ENCODE peak calls at places on chromosomes 11 and 22, in eight cellular contexts. One of them, this sample, is unnamed.

GRCh38 chr11:1638344-1638743 is 8.8 kb downstream of the KRTAP5-5 start:
- DNase-seq in stimulated activated CD8-positive, alpha-beta memory T cell treated with anti-CD3 and anti-CD28 coated beads, Interleukin-2, amount 100 ng/mL, for 1 hour: no peak
- DNase-seq in M059J: no peak
- DNase-seq in NCI-H1930: no peak
- DNase-seq in adrenal gland: no peak
- DNase-seq in Right ventricle myocardium superior: no peak
- DNase-seq in occipital lobe: no peak
- DNase-seq in Caki2: no peak
- DNase-seq in this sample: no peak

GRCh38 chr22:25062378-25063095 is 110.0 kb downstream of the KIAA1671 start:
- DNase-seq in NCI-H1930: no peak
- DNase-seq in Right ventricle myocardium superior: no peak
- DNase-seq in occipital lobe: no peak
- DNase-seq in stimulated activated CD8-positive, alpha-beta memory T cell treated with anti-CD3 and anti-CD28 coated beads, Interleukin-2, amount 100 ng/mL, for 1 hour: peak
- DNase-seq in Caki2: no peak
- DNase-seq in M059J: no peak
- DNase-seq in adrenal gland: no peak
- DNase-seq in this sample: no peak

GRCh38 chr11:65415499-65416340 is 6.9 kb upstream of the NEAT1 start:
- DNase-seq in occipital lobe: no peak
- DNase-seq in Caki2: no peak
- DNase-seq in adrenal gland: no peak
- DNase-seq in M059J: no peak
- DNase-seq in Right ventricle myocardium superior: peak
- DNase-seq in NCI-H1930: no peak
- DNase-seq in stimulated activated CD8-positive, alpha-beta memory T cell treated with anti-CD3 and anti-CD28 coated beads, Interleukin-2, amount 100 ng/mL, for 1 hour: no peak
- DNase-seq in this sample: no peak

GRCh38 chr11:64568584-64569140 is 22.4 kb upstream of the SLC22A12 start:
- DNase-seq in Right ventricle myocardium superior: no peak
- DNase-seq in M059J: no peak
- DNase-seq in adrenal gland: no peak
- DNase-seq in NCI-H1930: no peak
- DNase-seq in Caki2: no peak
- DNase-seq in occipital lobe: no peak
- DNase-seq in stimulated activated CD8-positive, alpha-beta memory T cell treated with anti-CD3 and anti-CD28 coated beads, Interleukin-2, amount 100 ng/mL, for 1 hour: no peak
- DNase-seq in this sample: no peak

GRCh38 chr22:35437038-35437437 is 37.1 kb downstream of the MCM5 start:
- DNase-seq in adrenal gland: no peak
- DNase-seq in M059J: peak
- DNase-seq in stimulated activated CD8-positive, alpha-beta memory T cell treated with anti-CD3 and anti-CD28 coated beads, Interleukin-2, amount 100 ng/mL, for 1 hour: no peak
- DNase-seq in Right ventricle myocardium superior: no peak
- DNase-seq in NCI-H1930: no peak
- DNase-seq in Caki2: peak
- DNase-seq in occipital lobe: no peak
- DNase-seq in this sample: no peak

GRCh38 chr22:30228509-30229359 is 17.8 kb downstream of the LIF start:
- DNase-seq in occipital lobe: no peak
- DNase-seq in adrenal gland: no peak
- DNase-seq in NCI-H1930: no peak
- DNase-seq in M059J: peak
- DNase-seq in Caki2: peak
- DNase-seq in Right ventricle myocardium superior: no peak
- DNase-seq in stimulated activated CD8-positive, alpha-beta memory T cell treated with anti-CD3 and anti-CD28 coated beads, Interleukin-2, amount 100 ng/mL, for 1 hour: no peak
- DNase-seq in this sample: no peak

GRCh38 chr22:45324186-45324775 is 14.5 kb downstream of the FAM118A start:
- DNase-seq in adrenal gland: no peak
- DNase-seq in M059J: no peak
- DNase-seq in stimulated activated CD8-positive, alpha-beta memory T cell treated with anti-CD3 and anti-CD28 coated beads, Interleukin-2, amount 100 ng/mL, for 1 hour: no peak
- DNase-seq in NCI-H1930: no peak
- DNase-seq in occipital lobe: no peak
- DNase-seq in Caki2: no peak
- DNase-seq in Right ventricle myocardium superior: peak
- DNase-seq in this sample: no peak

GRCh38 chr11:118338637-118339061 is 3.9 kb downstream of the CD3D start:
- DNase-seq in adrenal gland: peak
- DNase-seq in NCI-H1930: no peak
- DNase-seq in Caki2: no peak
- DNase-seq in occipital lobe: no peak
- DNase-seq in Right ventricle myocardium superior: no peak
- DNase-seq in M059J: peak
- DNase-seq in stimulated activated CD8-positive, alpha-beta memory T cell treated with anti-CD3 and anti-CD28 coated beads, Interleukin-2, amount 100 ng/mL, for 1 hour: peak
- DNase-seq in this sample: no peak

GRCh38 chr22:21012446-21013407 is 2.2 kb upstream of the P2RX6 start:
- DNase-seq in occipital lobe: no peak
- DNase-seq in M059J: no peak
- DNase-seq in stimulated activated CD8-positive, alpha-beta memory T cell treated with anti-CD3 and anti-CD28 coated beads, Interleukin-2, amount 100 ng/mL, for 1 hour: no peak
- DNase-seq in Right ventricle myocardium superior: no peak
- DNase-seq in Caki2: no peak
- DNase-seq in adrenal gland: no peak
- DNase-seq in NCI-H1930: no peak
- DNase-seq in this sample: no peak

GRCh38 chr22:50688448-50688847 is 15.8 kb downstream of the SHANK3 start:
- DNase-seq in NCI-H1930: no peak
- DNase-seq in Right ventricle myocardium superior: no peak
- DNase-seq in adrenal gland: peak
- DNase-seq in Caki2: no peak
- DNase-seq in stimulated activated CD8-positive, alpha-beta memory T cell treated with anti-CD3 and anti-CD28 coated beads, Interleukin-2, amount 100 ng/mL, for 1 hour: no peak
- DNase-seq in occipital lobe: no peak
- DNase-seq in M059J: no peak
- DNase-seq in this sample: no peak

GRCh38 chr22:23280356-23281052 is 100.2 kb downstream of the BCR start:
- DNase-seq in Caki2: no peak
- DNase-seq in M059J: no peak
- DNase-seq in NCI-H1930: no peak
- DNase-seq in Right ventricle myocardium superior: no peak
- DNase-seq in adrenal gland: no peak
- DNase-seq in stimulated activated CD8-positive, alpha-beta memory T cell treated with anti-CD3 and anti-CD28 coated beads, Interleukin-2, amount 100 ng/mL, for 1 hour: no peak
- DNase-seq in occipital lobe: no peak
- DNase-seq in this sample: no peak

GRCh38 chr11:7251836-7252682 is at the start of gene SYT9:
- DNase-seq in NCI-H1930: peak
- DNase-seq in stimulated activated CD8-positive, alpha-beta memory T cell treated with anti-CD3 and anti-CD28 coated beads, Interleukin-2, amount 100 ng/mL, for 1 hour: no peak
- DNase-seq in Caki2: peak
- DNase-seq in occipital lobe: peak
- DNase-seq in Right ventricle myocardium superior: peak
- DNase-seq in adrenal gland: peak
- DNase-seq in M059J: peak
- DNase-seq in this sample: no peak

GRCh38 chr22:44345872-44346271 is 33.1 kb upstream of the SHISAL1 start:
- DNase-seq in Right ventricle myocardium superior: no peak
- DNase-seq in M059J: no peak
- DNase-seq in Caki2: no peak
- DNase-seq in NCI-H1930: no peak
- DNase-seq in stimulated activated CD8-positive, alpha-beta memory T cell treated with anti-CD3 and anti-CD28 coated beads, Interleukin-2, amount 100 ng/mL, for 1 hour: no peak
- DNase-seq in adrenal gland: no peak
- DNase-seq in occipital lobe: no peak
- DNase-seq in this sample: no peak